ENCODE peak calls at places on chromosome 22, in four cellular contexts. L is H1, V is HCT116, W is A549. A is an unnamed sample.

GRCh38 chr22:45534339-45535192 is 31.9 kb downstream of the FBLN1 start:
- DNase-seq in V (no peak), W (no peak), L (no peak), A (no peak)

GRCh38 chr22:49524362-49524761 is 303.3 kb downstream of the BRD1 start:
- DNase-seq in L (no peak), V (no peak), W (no peak), A (peak; percentile 74)

GRCh38 chr22:21443057-21443734 is 24.0 kb upstream of the TMEM191C start:
- DNase-seq in V (no peak), L (no peak), W (no peak), A (no peak)

GRCh38 chr22:21038405-21038804 is 6.0 kb upstream of the SLC7A4 start:
- DNase-seq in W (no peak), V (no peak), L (no peak), A (no peak)

GRCh38 chr22:32776397-32776796 is 25.1 kb upstream of the TIMP3 start:
- DNase-seq in W (no peak), L (no peak), V (no peak), A (no peak)

GRCh38 chr22:49418341-49418894 is 409.3 kb downstream of the BRD1 start:
- DNase-seq in W (no peak), V (no peak), L (no peak), A (no peak)

GRCh38 chr22:25496396-25497064 is 67.9 kb upstream of the GRK3 start:
- DNase-seq in W (no peak), V (no peak), L (no peak), A (no peak)

GRCh38 chr22:20904008-20904979 is 12.9 kb upstream of the CRKL start:
- DNase-seq in W (peak; percentile 82), V (peak; percentile 22), L (no peak), A (peak; percentile 93)

GRCh38 chr22:23913661-23914353 is 19.6 kb downstream of the MIF start:
- DNase-seq in W (no peak), V (peak; percentile 98), L (peak; percentile 97), A (peak; percentile 100)

DNA sequence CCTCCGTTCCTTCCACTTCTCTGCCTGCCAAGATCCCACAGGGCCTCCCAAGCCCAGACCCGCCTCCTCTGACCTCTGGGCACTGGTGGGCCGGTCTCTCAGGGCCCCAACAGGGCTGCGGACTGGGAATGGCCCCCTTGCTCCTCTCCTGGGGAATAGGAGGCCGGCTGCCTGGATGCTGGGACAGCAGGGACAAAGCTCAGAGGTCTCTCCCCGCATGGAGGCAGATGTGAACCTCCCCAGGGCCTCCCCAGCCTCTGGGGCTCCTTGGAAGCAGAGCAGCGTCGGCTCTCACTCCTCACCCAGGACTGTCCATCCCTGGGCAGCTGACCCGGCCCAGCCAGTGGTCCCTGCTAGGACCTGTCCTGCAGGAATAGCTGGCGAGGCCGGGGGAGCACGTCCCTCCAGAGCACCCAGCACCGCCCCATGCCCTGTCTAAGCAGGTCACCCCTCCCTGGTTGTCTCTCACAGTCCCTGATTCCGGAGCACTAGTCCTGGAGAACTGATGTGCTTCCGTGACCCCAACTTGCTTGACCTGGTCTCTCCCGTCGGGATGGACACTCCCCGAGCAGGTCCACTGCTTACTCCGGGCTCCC is 85.8 kb downstream of the RTL6 start:
- DNase-seq in W (no peak), V (no peak), L (no peak), A (no peak)
- TF ChIP-seq POLR2A in W (no peak), V (no peak), L (no peak), A (no peak)

DNA sequence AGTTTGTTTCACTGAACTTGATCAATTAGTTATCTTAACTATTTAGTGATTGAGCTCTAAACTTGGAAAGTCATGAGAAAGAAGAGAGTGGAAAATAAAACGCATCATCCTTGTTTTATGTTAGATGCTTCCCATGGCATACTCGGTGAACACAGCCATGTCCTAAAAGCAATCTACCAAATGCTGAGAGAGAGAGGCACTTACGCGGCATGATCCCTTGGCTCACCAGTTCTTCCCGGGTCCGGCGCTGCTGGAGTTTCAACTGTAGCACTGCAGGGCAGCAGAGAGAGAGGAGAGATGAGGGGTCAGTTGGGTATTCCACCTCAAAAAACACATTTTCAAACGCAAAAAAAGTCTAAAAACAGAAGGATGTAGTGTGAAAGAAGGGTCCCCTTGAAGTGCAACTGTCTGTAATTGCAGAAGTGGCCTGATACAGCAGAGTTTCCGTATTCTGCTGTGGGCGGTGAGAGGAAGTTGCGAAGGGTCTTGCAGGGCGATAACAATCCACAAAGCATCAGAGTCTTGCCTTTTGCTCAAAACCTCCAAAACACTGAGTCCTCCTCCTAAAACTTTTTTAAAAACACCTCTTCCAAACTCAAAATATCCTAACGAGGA is 92.7 kb downstream of the SGSM3 start:
- DNase-seq in V (no peak), W (no peak), L (no peak), A (peak; percentile 89)
- TF ChIP-seq MAX in V (no peak), W (no peak), L (no peak), A (no peak)

DNA sequence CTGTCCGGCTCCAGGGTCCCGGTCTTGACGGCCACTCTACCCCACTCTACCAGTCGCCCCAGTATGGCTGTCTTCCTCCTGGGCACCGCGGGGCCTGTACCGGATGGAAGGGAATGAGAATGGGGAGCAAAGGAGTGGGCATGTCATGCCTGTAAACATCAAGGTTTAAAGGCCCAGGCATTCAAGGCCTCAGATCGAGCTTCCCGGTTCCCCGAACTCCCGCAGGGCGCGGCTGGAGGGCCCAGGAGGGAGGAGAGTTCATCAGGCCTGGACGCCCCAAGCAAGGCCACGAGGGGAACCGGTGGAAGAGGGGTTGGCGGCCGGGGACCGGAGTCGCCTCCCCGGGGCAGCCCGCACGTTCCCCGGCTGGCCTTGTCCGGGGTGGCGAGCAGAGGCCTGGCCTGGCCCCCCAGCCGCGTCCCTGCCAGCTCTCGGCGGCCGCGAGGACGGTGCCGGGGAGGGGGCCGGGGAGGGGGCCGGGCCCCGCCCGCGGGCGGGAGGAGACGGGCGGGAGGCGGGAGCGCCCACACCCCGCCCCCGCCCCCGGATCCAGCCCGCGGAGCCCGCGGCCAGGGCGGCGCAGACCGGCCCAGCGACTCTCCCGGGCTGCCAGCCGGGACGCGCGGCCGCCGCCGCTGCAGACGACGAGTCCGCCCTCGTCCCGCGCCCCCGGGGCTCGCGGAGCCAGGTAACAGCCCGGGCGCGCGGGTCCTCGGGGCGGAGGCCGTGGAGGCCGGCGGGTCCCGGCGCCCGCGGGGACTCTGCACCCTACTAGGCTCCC is at the start of gene CDC42EP1:
- DNase-seq in V (no peak), W (peak; percentile 64), L (no peak), A (no peak)
- TF ChIP-seq POLR2A in V (peak; percentile 91), W (peak; percentile 75), L (no peak), A (no peak)

GRCh38 chr22:36191106-36191836 is 10.3 kb downstream of the APOL4 start:
- DNase-seq in L (no peak), V (no peak), W (no peak), A (no peak)
- TF ChIP-seq MAX in L (no peak), V (no peak), W (no peak), A (no peak)

GRCh38 chr22:38317995-38318715 is 922 bp upstream of the CSNK1E start:
- DNase-seq in L (no peak), W (peak; percentile 85), V (peak; percentile 81), A (peak; percentile 85)
- TF ChIP-seq POLR2A in L (no peak), W (no peak), V (peak; percentile 63), A (no peak)

GRCh38 chr22:42933783-42934144 is 76.7 kb upstream of the ARFGAP3 start:
- DNase-seq in V (no peak), W (peak; percentile 73), L (no peak), A (peak; percentile 71)
- TF ChIP-seq MAX in V (no peak), W (no peak), L (no peak), A (no peak)

DNA sequence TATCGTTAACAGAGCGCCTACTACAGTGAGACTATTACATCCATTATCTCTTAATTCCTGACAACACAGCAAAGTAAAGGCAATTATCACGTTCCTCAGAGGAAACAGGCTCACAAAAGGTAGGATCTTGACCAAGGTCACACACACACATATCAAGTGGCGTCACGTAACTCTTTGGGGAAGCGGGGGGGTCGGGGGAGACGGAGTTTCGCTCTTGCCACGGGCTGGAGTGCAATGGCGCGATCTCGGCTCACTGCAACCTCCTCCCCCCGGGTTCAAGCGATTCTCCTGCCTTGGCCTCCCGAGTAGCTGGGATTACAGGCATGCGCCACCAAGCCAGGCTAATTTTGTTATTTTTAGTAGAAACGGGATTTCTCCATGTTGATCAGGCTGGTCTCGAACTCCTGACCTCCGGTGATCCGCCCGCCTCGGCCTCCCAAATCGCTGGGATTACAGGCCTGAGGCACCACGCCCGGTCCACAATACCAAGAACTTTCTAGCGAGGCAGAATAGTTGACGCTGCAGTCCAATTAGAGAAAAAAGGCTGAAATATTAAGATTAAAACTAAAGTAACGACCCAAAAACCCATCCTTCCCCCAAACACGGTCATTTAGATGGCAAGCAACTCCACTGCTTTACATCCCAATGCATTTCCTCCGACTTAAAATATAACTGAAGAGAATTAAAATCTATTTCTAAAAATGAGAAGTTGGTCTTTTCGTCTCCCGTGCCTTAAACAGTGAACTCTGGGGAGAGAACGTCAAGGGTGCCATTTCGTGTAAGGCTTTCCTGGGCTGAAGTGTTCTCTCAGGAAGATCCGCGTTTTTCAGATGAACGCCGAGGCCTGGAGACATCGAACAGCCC is 1.1 kb downstream of the DDX17 start:
- DNase-seq in W (peak; percentile 41), V (no peak), L (no peak), A (peak; percentile 72)
- TF ChIP-seq POLR2A in W (no peak), V (no peak), L (no peak), A (no peak)

GRCh38 chr22:41021655-41022454 is 70.5 kb upstream of the EP300 start:
- DNase-seq in L (no peak), W (peak; percentile 64), V (peak; percentile 41), A (peak; percentile 87)
- TF ChIP-seq MAX in L (no peak), W (no peak), V (peak; percentile 40), A (no peak)